ENCODE peak calls at places on chromosomes 7 and 10, in nine cellular contexts. I, S, E, P, N, F, C, Q and Z are unnamed samples.

GRCh38 chr7:116271161-116271979 is 61.0 kb downstream of the TES start:
- DNase-seq in C (no peak), Q (peak; percentile 85), F (peak; percentile 65), N (no peak), P (no peak), S (no peak), E (no peak), I (no peak), Z (no peak)

GRCh38 chr10:48608279-48608681 is 3.4 kb upstream of the ARHGAP22 start:
- DNase-seq in N (peak; percentile 34), Q (no peak), I (no peak), S (no peak), C (no peak), P (peak; percentile 63), F (peak; percentile 63), E (peak; percentile 44), Z (peak; percentile 41)

GRCh38 chr10:102726274-102726673 is 11.8 kb downstream of the SFXN2 start:
- DNase-seq in E (no peak), P (no peak), Q (no peak), F (peak; percentile 79), N (no peak), S (no peak), C (no peak), I (no peak), Z (no peak)

GRCh38 chr10:47169631-47170030 is 130.4 kb upstream of the GDF10 start:
- DNase-seq in Q (no peak), N (no peak), F (no peak), C (no peak), P (no peak), I (no peak), E (no peak), S (no peak), Z (no peak)

GRCh38 chr10:6117711-6118110 is 28.9 kb downstream of the RBM17 start:
- DNase-seq in N (no peak), P (no peak), S (no peak), E (no peak), F (no peak), I (no peak), C (no peak), Q (no peak), Z (no peak)

GRCh38 chr10:94285271-94285670 is 77.5 kb downstream of the NOC3L start:
- DNase-seq in F (no peak), I (no peak), P (no peak), Q (no peak), S (no peak), N (no peak), E (no peak), C (no peak), Z (no peak)

GRCh38 chr7:157495594-157495993 is 158.8 kb downstream of the DNAJB6 start:
- DNase-seq in F (no peak), S (no peak), P (no peak), E (no peak), I (peak; percentile 28), C (peak; percentile 63), Q (no peak), N (no peak), Z (no peak)

GRCh38 chr7:105906690-105907089 is 30.3 kb upstream of the ATXN7L1 start:
- DNase-seq in I (no peak), S (no peak), Q (peak; percentile 11), F (peak; percentile 16), C (no peak), E (no peak), N (no peak), P (peak; percentile 8), Z (no peak)

GRCh38 chr7:45161138-45161537 is 3.5 kb downstream of the RAMP3 start:
- DNase-seq in N (no peak), C (peak; percentile 29), Q (no peak), I (no peak), E (no peak), P (no peak), S (no peak), F (no peak), Z (no peak)

GRCh38 chr10:96586419-96587254 is at the start of gene TM9SF3:
- DNase-seq in I (peak; percentile 97), F (peak; percentile 98), N (peak; percentile 49), C (peak; percentile 99), P (peak; percentile 95), S (peak; percentile 94), Q (peak; percentile 83), E (peak; percentile 95), Z (peak; percentile 89)

GRCh38 chr7:85290252-85290651 is 103.4 kb upstream of the SEMA3D start:
- DNase-seq in P (no peak), F (no peak), C (no peak), E (no peak), I (no peak), S (no peak), Q (no peak), N (no peak), Z (no peak)

GRCh38 chr7:69537691-69538090 is 60.6 kb upstream of the AUTS2 start:
- DNase-seq in S (no peak), E (no peak), I (no peak), N (no peak), C (no peak), P (no peak), Q (no peak), F (no peak), Z (no peak)

GRCh38 chr7:133429371-133429770 is 176.5 kb downstream of the EXOC4 start:
- DNase-seq in C (no peak), P (no peak), F (no peak), N (no peak), S (no peak), Q (peak; percentile 17), E (no peak), I (no peak), Z (no peak)

GRCh38 chr7:8379264-8379663 is 54.1 kb upstream of the NXPH1 start:
- DNase-seq in C (no peak), P (peak; percentile 50), N (no peak), S (no peak), E (no peak), Q (no peak), F (no peak), I (no peak), Z (peak; percentile 19)

GRCh38 chr10:68103237-68103866 is 5.9 kb upstream of the MYPN start:
- DNase-seq in F (peak; percentile 29), Q (no peak), E (no peak), C (no peak), I (no peak), P (no peak), N (no peak), S (no peak), Z (no peak)

GRCh38 chr7:116113310-116113709 is 82.7 kb upstream of the TFEC start:
- DNase-seq in S (no peak), N (no peak), P (no peak), Q (no peak), C (no peak), E (no peak), F (no peak), I (no peak), Z (no peak)

DNA sequence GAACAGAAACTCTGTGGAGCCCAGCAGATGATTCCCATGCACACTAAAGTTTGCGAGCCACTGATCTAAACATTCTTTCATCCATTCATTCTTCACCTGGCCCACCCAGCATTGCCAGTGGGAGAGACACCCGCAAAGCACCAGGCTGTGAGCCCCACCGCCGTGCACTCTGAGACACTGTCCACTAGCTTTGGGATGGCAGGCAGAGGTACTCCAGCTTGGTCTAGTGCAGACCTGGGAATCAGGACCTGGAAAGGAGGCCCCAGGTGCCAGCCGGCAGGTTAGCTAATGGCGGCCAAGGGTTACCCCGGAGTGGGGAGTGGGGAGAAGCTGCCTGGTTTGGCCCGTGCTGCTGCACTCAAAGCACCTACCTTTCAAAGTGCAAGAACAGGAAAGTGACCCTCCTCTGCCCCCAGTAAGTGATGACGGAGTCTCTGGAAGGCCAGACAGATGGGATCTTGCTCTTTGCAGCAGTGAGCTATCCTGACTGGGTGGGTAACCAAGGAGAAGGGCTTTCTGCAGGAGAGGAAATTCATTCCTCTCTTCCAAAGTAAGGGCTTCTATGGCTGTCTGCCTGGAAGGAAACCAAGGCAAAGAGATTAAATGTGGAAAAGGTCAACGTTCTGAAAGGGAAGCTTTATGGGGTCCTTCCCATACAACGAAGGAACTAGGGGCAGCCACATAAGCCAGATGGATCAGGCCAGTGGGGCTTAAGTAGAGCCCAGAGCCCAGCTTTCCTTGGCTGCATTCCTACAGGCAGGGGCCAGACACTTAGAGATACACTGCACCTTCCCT is 74.2 kb upstream of the LRRC4 start:
- DNase-seq in C (peak; percentile 75), E (no peak), S (no peak), Q (no peak), N (no peak), I (peak; percentile 34), P (no peak), F (no peak), Z (no peak)
- H3K4me1 ChIP-seq in C (peaks cover 65% of the 10 kb centered on the region), E (no peaks in the 10 kb centered on the region), S (peaks cover 8% of the 10 kb centered on the region), Q (peaks cover 2% of the 10 kb centered on the region), N (no peaks in the 10 kb centered on the region), I (no peaks in the 10 kb centered on the region), P (peaks cover 14% of the 10 kb centered on the region), F (no peaks in the 10 kb centered on the region), Z (no peaks in the 10 kb centered on the region)

DNA sequence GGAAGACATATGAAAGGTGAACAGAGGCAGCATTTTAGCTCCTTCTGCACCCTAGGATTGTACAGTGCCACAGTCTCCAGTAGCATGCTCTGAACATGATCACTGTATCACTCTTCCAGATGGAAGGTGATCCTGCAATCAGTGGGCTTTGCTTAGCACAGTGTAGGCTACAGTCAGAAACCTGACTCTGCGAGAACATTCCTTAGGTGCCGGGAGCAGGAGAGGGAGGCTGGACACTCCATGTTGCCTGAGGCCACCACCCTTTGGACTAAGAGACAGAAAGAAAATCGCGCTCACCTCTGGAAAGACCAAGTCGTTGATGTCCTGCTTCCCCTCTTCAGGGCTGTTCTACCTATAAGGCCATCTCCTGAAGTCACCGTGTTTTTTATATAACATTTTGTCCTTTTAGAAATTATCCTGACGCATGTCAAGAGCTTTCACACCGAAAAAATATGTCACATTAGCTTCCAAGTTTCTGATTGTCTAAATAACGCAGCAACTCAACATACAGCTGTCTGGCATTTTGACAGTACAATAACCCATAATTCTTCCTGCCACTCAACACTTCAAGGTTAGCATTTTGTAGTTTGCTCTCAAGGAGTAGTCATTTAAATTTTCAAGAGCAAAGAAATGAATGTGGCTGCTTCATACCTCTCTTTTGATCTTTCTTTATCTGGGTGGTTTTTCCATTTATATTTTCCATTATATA is 563.1 kb downstream of the LRMDA start:
- DNase-seq in C (no peak), P (no peak), I (no peak), F (no peak), N (no peak), S (no peak), Q (no peak), E (no peak), Z (no peak)
- H3K4me3 ChIP-seq in C (no peak overlapping the region), P (no peak overlapping the region), I (no peak overlapping the region), F (no peak overlapping the region), N (no peak overlapping the region), S (no peak overlapping the region), Q (no peak overlapping the region), E (no peak overlapping the region), Z (no peak overlapping the region)

GRCh38 chr7:17311952-17312351 is 13.5 kb downstream of the AHR start:
- DNase-seq in I (no peak), S (no peak), F (peak; percentile 66), Q (no peak), P (no peak), E (no peak), N (no peak), C (peak; percentile 36), Z (no peak)
- H3K36me3 ChIP-seq in I (no peaks in the 10 kb centered on the region), S (no peaks in the 10 kb centered on the region), F (no peaks in the 10 kb centered on the region), Q (peaks cover 7% of the 10 kb centered on the region), P (no peaks in the 10 kb centered on the region), E (peaks cover 3% of the 10 kb centered on the region), N (peaks cover 7% of the 10 kb centered on the region), C (no peaks in the 10 kb centered on the region), Z (no peaks in the 10 kb centered on the region)

DNA sequence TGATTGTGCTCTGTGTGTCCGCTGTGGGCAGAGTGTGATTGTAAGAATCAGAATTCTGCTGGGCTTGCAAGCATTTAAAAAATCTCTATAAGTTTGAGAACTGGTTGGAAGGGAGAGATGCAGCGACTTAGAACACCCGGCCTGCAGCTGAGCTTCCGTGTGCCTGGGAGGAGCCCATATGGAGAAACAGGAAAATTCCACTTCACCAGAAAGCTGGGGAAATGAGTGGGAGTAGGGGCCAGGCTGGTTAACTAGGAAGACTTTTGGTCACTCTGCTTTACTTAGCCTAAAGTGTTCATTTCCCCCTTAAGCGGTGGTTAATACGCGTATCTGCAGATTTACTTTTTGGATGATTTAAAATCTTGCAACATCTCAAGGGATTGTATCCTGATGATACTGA is 72.2 kb downstream of the TCF7L2 start:
- DNase-seq in F (no peak), C (no peak), I (no peak), E (no peak), S (no peak), Q (no peak), N (no peak), P (no peak), Z (no peak)
- H3K4me1 ChIP-seq in F (peaks cover 24% of the 10 kb centered on the region), C (peaks cover 75% of the 10 kb centered on the region), I (peaks cover 54% of the 10 kb centered on the region), E (peaks cover 52% of the 10 kb centered on the region), S (peaks cover 63% of the 10 kb centered on the region), Q (peaks cover 19% of the 10 kb centered on the region), N (peaks cover 76% of the 10 kb centered on the region), P (peaks cover 53% of the 10 kb centered on the region), Z (peaks cover 23% of the 10 kb centered on the region)